ENCODE peak calls at places on chromosomes 11 and 22, in seven cellular contexts. P is HAP-1, I is heart right ventricle, A is mesendoderm, S is psoas muscle, Y is PC-3, E is left ventricle myocardium inferior. L is an unnamed sample. For H3K27me3, the result is how much of the 10 kb centered on the place peaks cover.

GRCh38 chr11:75766449-75767227 is 1.9 kb upstream of the DGAT2 start:
- DNase-seq in P (no peak), I (no peak), A (no peak), S (no peak), Y (no peak), E (no peak), L (no peak)

GRCh38 chr11:112735470-112735869 is 225.8 kb upstream of the NCAM1 start:
- DNase-seq in P (no peak), I (no peak), A (no peak), S (no peak), Y (no peak), E (no peak), L (no peak)

GRCh38 chr22:49768961-49769690 is 58.5 kb downstream of the BRD1 start:
- DNase-seq in P (no peak), I (no peak), A (no peak), S (peak), Y (no peak), E (peak), L (peak)

GRCh38 chr11:2433106-2433925 is 11.0 kb downstream of the TRPM5 start:
- DNase-seq in P (no peak), I (peak), A (no peak), S (no peak), Y (no peak), E (peak), L (peak)

GRCh38 chr22:49948116-49948515 is 12.5 kb upstream of the PIM3 start:
- DNase-seq in P (no peak), I (no peak), A (no peak), S (no peak), Y (no peak), E (no peak), L (no peak)

GRCh38 chr11:131488208-131488607 is 117.8 kb downstream of the NTM start:
- DNase-seq in P (no peak), I (no peak), A (no peak), S (no peak), Y (no peak), E (no peak), L (no peak)

GRCh38 chr11:15484398-15484797 is 369.7 kb downstream of the INSC start:
- DNase-seq in P (no peak), I (no peak), A (no peak), S (no peak), Y (no peak), E (no peak), L (no peak)

GRCh38 chr11:35077709-35078695 is 61.0 kb upstream of the CD44 start:
- DNase-seq in P (no peak), I (no peak), A (no peak), S (no peak), Y (peak), E (no peak), L (no peak)

GRCh38 chr11:121488641-121489040 is 35.9 kb upstream of the SORL1-AS1 start:
- DNase-seq in P (no peak), I (no peak), A (no peak), S (no peak), Y (peak), E (no peak), L (no peak)

GRCh38 chr11:20031155-20032001 is 128.9 kb downstream of the DBX1 start:
- DNase-seq in P (no peak), I (no peak), A (peak), S (no peak), Y (peak), E (no peak), L (no peak)

GRCh38 chr11:1655168-1656060 is 25.8 kb downstream of the KRTAP5-5 start:
- DNase-seq in P (no peak), I (no peak), A (no peak), S (no peak), Y (no peak), E (no peak), L (no peak)

GRCh38 chr11:9573775-9574555 is 495 bp downstream of the WEE1 start:
- DNase-seq in P (no peak), I (peak), A (no peak), S (peak), Y (no peak), E (peak), L (peak)

GRCh38 chr11:128512478-128513127 is 74.8 kb downstream of the ETS1 start:
- DNase-seq in P (no peak), I (no peak), A (no peak), S (no peak), Y (no peak), E (no peak), L (no peak)

GRCh38 chr11:373716-374551 is 4.6 kb downstream of the B4GALNT4 start:
- DNase-seq in P (no peak), I (peak), A (no peak), S (no peak), Y (no peak), E (no peak), L (no peak)

GRCh38 chr22:45876136-45877035 is 100.6 kb downstream of the WNT7B start:
- DNase-seq in P (no peak), I (no peak), A (no peak), S (no peak), Y (no peak), E (no peak), L (no peak)

GRCh38 chr22:40415531-40416266 is 45.3 kb downstream of the SGSM3 start:
- DNase-seq in P (no peak), I (no peak), A (no peak), S (no peak), Y (no peak), E (no peak), L (peak)

GRCh38 chr22:40417041-40417440 is 46.6 kb downstream of the SGSM3 start:
- DNase-seq in P (no peak), I (no peak), A (no peak), S (no peak), Y (no peak), E (no peak), L (no peak)

GRCh38 chr22:40416267-40416570 is 45.8 kb downstream of the SGSM3 start:
- DNase-seq in P (no peak), I (no peak), A (no peak), S (no peak), Y (no peak), E (no peak), L (no peak)

GRCh38 chr22:40417881-40418280 is 47.5 kb downstream of the SGSM3 start:
- DNase-seq in P (no peak), I (no peak), A (no peak), S (no peak), Y (no peak), E (peak), L (no peak)

DNA sequence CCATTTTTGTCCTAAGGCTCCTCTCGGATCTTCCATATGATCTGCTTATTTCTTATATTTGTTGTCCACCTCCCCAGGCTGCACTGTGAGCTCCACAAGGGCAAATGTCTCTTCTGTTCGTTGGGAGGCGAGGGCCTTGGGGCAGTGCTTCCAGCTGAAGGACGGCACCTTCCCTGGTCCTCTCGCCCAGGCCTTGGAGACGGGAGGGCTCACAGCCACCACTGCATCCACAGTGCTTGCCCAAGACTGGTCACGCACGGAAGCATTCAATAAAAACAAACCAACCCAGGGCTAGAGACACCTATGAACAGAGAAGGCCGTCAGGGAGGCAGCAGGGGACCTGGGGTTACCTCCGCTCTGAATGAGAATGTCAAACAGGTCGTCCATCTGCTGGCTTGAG is 46.2 kb downstream of the SGSM3 start:
- DNase-seq in P (no peak), I (no peak), A (no peak), S (no peak), Y (no peak), E (no peak), L (no peak)
- H3K27me3 ChIP-seq in P (under half), I (under half), A (under half), S (under half), Y (under half), E (under half), L (under half)

DNA sequence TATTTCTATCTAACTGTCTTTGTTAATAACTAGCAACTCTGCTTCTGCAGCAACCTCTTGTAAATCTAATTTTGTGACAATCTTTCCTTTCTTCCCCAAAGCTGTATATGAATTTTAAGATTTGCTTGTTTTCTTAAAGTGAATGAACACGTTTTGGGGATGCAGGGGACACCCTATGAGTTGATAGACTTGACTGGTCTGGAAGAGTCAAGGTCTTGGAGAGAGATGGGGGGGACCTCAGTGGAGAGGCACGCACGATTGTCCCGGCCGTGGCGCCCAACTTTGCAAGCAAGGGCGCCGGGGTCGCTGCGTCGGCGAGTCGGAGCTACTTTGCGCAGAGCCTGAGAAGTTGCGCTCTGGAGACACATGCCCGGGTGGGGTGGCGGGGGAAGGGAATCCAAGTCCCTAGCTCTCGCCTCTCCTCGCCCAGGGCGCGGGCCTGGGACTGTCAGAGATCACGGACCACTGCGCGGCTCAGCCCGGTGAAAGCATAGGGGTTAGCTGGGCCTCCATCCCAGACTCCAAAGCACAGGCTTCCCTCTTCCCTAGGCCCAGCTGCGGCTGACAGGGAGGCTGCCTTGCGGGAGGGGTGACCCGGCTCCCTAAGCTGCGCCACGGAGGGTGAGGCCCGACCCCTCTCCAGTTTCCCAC is 854 bp downstream of the ABCC8 start:
- DNase-seq in P (peak), I (no peak), A (peak), S (no peak), Y (no peak), E (no peak), L (no peak)
- H3K27me3 ChIP-seq in P (under half), I (under half), A (under half), S (under half), Y (under half), E (half or more), L (under half)

GRCh38 chr11:119872911-119873310 is 143.9 kb upstream of the NECTIN1 start:
- DNase-seq in P (no peak), I (no peak), A (peak), S (no peak), Y (no peak), E (no peak), L (no peak)
- H3K27me3 ChIP-seq in P (under half), I (under half), A (under half), S (under half), Y (half or more), E (half or more), L (under half)

GRCh38 chr22:36926721-36927435 is 13.4 kb downstream of the CSF2RB start:
- DNase-seq in P (no peak), I (no peak), A (no peak), S (no peak), Y (no peak), E (no peak), L (no peak)

GRCh38 chr22:36927671-36928070 is 14.2 kb downstream of the CSF2RB start:
- DNase-seq in P (no peak), I (no peak), A (no peak), S (no peak), Y (no peak), E (no peak), L (no peak)

GRCh38 chr22:36925388-36926290 is 12.2 kb downstream of the CSF2RB start:
- DNase-seq in P (no peak), I (no peak), A (no peak), S (no peak), Y (peak), E (no peak), L (no peak)

GRCh38 chr22:36928181-36928580 is 14.8 kb downstream of the CSF2RB start:
- DNase-seq in P (no peak), I (no peak), A (no peak), S (no peak), Y (no peak), E (no peak), L (no peak)

GRCh38 chr22:36926309-36926708 is 12.9 kb downstream of the CSF2RB start:
- DNase-seq in P (no peak), I (no peak), A (no peak), S (no peak), Y (no peak), E (no peak), L (no peak)
- H3K27me3 ChIP-seq in P (under half), I (under half), A (under half), S (half or more), Y (under half), E (half or more), L (under half)

DNA sequence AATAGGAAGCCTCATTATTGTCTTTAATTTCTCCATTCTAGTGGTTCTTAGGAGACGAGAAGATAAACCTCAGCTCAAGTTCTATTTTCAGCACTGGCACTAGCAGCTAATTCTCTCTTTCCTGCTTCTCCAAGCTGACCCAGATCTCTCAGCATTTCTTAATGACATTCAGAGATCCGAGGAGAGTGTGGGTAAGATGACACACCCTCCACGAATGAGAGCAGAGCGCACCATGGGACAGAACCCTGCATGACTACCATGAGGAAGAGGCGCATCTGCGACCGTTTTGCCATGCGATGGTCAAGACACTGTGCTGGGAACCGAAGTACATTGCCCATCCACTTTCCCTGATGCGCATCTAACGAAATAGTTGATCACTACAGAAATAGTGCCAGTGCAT is 241.8 kb downstream of the LARGE1 start:
- DNase-seq in P (no peak), I (no peak), A (no peak), S (no peak), Y (no peak), E (no peak), L (no peak)
- H3K27me3 ChIP-seq in P (under half), I (under half), A (under half), S (under half), Y (under half), E (under half), L (under half)

DNA sequence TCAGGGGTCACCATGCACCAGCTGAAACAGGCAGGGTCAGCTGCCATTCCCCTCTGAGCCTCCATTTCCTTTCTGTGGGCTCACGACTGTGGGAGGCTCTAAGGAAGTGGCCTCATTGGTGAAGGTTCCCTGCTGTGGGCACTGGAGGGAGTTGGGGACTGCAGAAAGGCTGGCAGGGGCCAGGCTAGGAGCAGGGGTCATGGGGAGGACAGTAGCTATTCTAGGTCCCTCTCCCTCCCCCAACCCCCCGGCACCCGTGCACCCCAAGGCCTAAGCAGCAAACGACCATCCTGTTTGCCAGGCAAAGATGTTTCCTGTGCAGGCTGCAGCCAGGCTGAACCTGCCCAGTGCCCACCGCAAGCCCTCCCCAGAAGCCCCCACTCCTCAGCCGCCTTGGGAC is 189.5 kb downstream of the MN1 start:
- DNase-seq in P (no peak), I (no peak), A (no peak), S (no peak), Y (no peak), E (no peak), L (no peak)
- H3K27me3 ChIP-seq in P (under half), I (under half), A (under half), S (under half), Y (under half), E (half or more), L (under half)

GRCh38 chr11:44338721-44339529 is 29.0 kb upstream of the ALX4 start:
- DNase-seq in P (no peak), I (no peak), A (peak), S (no peak), Y (no peak), E (no peak), L (no peak)
- H3K27me3 ChIP-seq in P (under half), I (under half), A (under half), S (under half), Y (half or more), E (half or more), L (under half)

L was measured in aorta.